ENCODE peak calls at places on chromosomes 2 and 18, in four cellular contexts. V is stomach, O is ovary, K is heart right ventricle. C is an unnamed sample.

GRCh38 chr2:42959148-42959992 is 167.0 kb upstream of the HAAO start:
- DNase-seq in V (no peak), K (no peak), O (peak), C (peak)

GRCh38 chr2:171726841-171727460 is 39.7 kb downstream of the DYNC1I2 start:
- DNase-seq in O (no peak), V (no peak), K (no peak), C (no peak)

GRCh38 chr2:9191044-9191481 is 15.5 kb upstream of the ASAP2 start:
- DNase-seq in O (peak), V (peak), K (peak), C (peak)

GRCh38 chr18:48312066-48312465 is 97.1 kb downstream of the ZBTB7C start:
- DNase-seq in O (no peak), K (no peak), V (no peak), C (no peak)

GRCh38 chr2:146123714-146124113 is 1603.8 kb upstream of the ZEB2 start:
- DNase-seq in V (no peak), O (no peak), K (no peak), C (no peak)

GRCh38 chr2:5661362-5661761 is 30.8 kb upstream of the SOX11 start:
- DNase-seq in V (no peak), K (no peak), O (no peak), C (no peak)

GRCh38 chr2:96397756-96398525 is 62.4 kb downstream of the NCAPH start:
- DNase-seq in O (no peak), K (no peak), V (no peak), C (no peak)

GRCh38 chr2:60271096-60271495 is 282.4 kb downstream of the BCL11A start:
- DNase-seq in O (no peak), V (no peak), K (no peak), C (no peak)

GRCh38 chr2:101793277-101793969 is 95.9 kb downstream of the MAP4K4 start:
- DNase-seq in O (peak), V (no peak), K (no peak), C (no peak)

GRCh38 chr18:56044239-56044638 is 456.2 kb upstream of the TCF4 start:
- DNase-seq in K (no peak), O (no peak), V (no peak), C (no peak)

GRCh38 chr18:73979742-73980141 is 167.9 kb downstream of the FBXO15 start:
- DNase-seq in V (no peak), O (no peak), K (no peak), C (no peak)

GRCh38 chr2:197028230-197028629 is 101.7 kb upstream of the PGAP1 start:
- DNase-seq in V (no peak), O (no peak), K (no peak), C (no peak)

GRCh38 chr18:48542513-48543181 is 3.8 kb downstream of the CTIF start:
- DNase-seq in K (no peak), V (no peak), O (no peak), C (no peak)

GRCh38 chr2:50196775-50197482 is 835.0 kb downstream of the NRXN1 start:
- DNase-seq in K (no peak), V (no peak), O (no peak), C (no peak)

GRCh38 chr2:220320326-220320725 is 692.9 kb downstream of the SLC4A3 start:
- DNase-seq in V (no peak), K (no peak), O (no peak), C (no peak)

GRCh38 chr2:234792566-234792965 is 159.3 kb upstream of the SH3BP4 start:
- DNase-seq in O (no peak), V (no peak), K (no peak), C (no peak)

GRCh38 chr2:200360364-200360763 is 53.9 kb downstream of the SPATS2L start:
- DNase-seq in O (no peak), K (no peak), V (no peak), C (no peak)

GRCh38 chr2:878245-878930 is 72.3 kb upstream of the SNTG2 start:
- DNase-seq in K (no peak), O (no peak), V (peak), C (peak)

GRCh38 chr18:62717059-62717849 is 1.9 kb downstream of the PHLPP1 start:
- DNase-seq in K (no peak), O (peak), V (peak), C (peak)

GRCh38 chr2:241822264-241822623 is 13.3 kb downstream of the NEU4 start:
- DNase-seq in K (no peak), O (no peak), V (no peak), C (peak)

GRCh38 chr18:59359576-59359952 is 499 bp upstream of the LMAN1 start:
- DNase-seq in V (no peak), O (no peak), K (no peak), C (no peak)
- H3K27ac ChIP-seq in V (peak), O (no peak), K (no peak), C (peak)

DNA sequence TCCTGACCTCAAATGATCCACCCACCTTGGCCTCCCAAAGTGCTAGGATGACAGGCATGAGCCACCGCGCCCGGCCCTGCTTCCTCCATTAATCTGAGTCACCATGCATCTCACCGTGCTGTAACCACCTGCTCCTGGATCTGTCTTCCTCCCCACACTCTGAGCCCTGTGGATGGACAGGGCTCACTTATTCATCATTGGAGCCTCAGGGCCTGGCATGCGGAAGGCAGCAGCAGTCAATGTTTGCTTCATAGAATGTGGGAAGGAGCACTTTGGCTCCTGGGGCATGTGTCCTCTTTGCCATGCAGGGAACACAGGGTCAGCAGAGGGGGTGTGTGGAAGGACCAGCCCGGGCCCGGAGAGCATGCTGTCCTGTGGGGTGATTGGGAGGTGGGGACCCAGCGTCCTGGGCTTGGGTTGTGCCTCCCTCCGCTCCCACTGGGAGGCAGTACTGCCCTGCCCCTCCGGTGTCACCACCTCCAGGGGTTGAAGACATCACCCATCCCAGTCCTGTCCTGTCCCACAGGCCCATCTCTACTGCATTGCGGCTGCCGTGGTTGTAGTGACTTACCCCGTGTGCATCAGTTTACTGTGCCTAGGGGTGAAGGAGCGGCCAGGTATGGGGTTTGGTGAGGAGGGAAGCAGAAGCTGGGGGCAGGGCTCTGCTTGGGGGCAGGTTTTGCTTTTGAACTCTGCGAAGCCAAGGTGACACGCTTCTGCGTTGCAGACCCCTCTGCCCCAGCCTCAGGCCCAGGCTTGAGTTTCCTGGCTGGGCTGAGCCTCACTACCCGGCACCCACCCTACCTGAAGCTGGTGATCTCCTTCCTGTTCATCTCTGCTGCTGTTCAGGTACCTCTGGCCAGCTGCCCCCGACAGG is 11.5 kb downstream of the MFSD2B start:
- DNase-seq in V (peak), K (no peak), O (no peak), C (no peak)
- TF ChIP-seq CTCF in V (no peak), K (no peak), O (no peak), C (no peak)

DNA sequence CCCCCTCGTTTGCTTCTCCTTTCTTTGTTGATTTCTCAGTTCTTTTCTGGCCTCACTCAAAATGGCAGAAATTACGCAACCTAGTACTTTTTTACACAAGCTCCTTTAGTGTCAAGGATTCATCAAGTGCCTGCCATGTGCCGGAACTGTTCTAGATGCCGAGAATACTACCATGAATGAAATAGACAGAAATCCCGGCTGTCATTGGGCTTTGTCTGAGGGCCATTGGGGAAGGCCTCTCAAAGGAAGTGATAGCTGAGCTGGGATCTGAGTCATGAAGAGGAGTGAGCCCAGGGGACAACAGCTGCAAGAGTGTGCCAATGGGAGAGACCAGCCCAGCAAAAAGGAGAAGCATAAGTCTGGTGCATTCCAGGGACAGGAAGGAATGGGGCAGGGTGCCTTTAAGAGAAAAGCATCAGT is 34.3 kb upstream of the PPP1CB start:
- DNase-seq in V (no peak), K (peak), O (no peak), C (peak)
- H3K27ac ChIP-seq in V (no peak), K (peak), O (no peak), C (peak)

GRCh38 chr18:10490401-10491289 is 35.2 kb upstream of the NAPG start:
- DNase-seq in K (no peak), O (no peak), V (no peak), C (no peak)
- TF ChIP-seq CTCF in K (peak), O (no peak), V (no peak), C (no peak)

GRCh38 chr2:109633284-109633961 is 19.3 kb downstream of the SOWAHC start:
- DNase-seq in O (no peak), K (no peak), V (no peak), C (peak)

GRCh38 chr2:109636290-109636675 is 22.1 kb downstream of the SOWAHC start:
- DNase-seq in V (no peak), K (no peak), O (no peak), C (no peak)

GRCh38 chr2:109635426-109636289 is 21.5 kb downstream of the SOWAHC start:
- DNase-seq in O (no peak), K (no peak), V (no peak), C (no peak)

GRCh38 chr2:109637749-109638570 is 23.8 kb downstream of the SOWAHC start:
- DNase-seq in V (no peak), K (no peak), O (no peak), C (no peak)

DNA sequence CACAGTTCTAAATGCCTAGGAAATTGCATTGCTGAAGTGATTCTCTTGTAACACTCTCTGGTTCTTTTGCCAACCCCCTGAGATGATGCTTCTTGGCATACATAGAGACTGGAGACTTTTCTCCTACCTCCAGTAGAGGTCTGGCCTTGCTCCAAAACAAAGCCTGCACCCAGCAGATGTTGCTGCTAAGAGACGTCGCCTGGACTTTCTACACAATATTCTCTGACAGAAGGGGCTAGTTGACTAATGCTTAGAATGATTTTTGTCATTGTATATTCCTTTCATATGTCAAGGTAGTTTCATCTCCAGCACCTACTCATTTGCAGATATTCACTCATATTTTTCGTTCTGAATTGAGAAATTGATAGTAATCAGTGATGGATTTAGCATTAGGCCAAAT is 24.6 kb downstream of the SOWAHC start:
- DNase-seq in K (no peak), V (no peak), O (no peak), C (no peak)
- H3K27ac ChIP-seq in K (no peak), V (no peak), O (no peak), C (no peak)

DNA sequence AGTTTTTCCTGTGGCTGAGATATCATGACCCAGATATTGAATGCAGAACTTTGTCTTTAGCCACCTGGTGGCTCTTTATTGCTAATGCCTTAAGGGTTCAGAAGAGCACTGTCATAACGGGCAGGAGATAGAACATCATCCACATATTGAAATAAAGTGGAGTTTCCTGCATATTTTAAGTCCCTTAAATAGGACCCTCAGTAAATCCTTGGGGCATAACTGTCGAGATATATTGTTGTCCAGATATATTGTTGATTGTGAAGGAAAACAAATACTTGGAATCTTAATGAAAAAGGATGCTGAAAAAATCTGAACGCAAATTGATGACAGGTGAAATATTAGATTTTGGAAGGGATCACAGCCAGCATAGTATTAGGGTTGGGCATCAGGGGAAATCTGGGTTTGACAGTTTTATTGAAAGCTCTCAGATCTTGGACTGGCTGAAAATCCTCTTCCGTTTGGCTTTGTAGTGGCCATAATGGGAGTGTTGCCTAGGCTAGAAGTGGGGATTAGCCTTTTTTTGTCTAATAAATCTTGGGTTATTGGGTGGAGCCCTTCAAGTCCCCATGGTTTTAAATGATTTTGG is 13.9 kb upstream of the ZDBF2 start:
- DNase-seq in O (no peak), V (no peak), K (no peak), C (no peak)
- TF ChIP-seq CTCF in O (no peak), V (no peak), K (peak), C (no peak)

GRCh38 chr2:160303527-160303926 is 103.5 kb upstream of the ITGB6 start:
- DNase-seq in V (no peak), O (no peak), K (no peak), C (no peak)
- H3K27ac ChIP-seq in V (no peak), O (no peak), K (peak), C (no peak)

GRCh38 chr2:106852103-106852502 is 33.9 kb downstream of the ST6GAL2 start:
- DNase-seq in V (no peak), O (no peak), K (no peak), C (no peak)

GRCh38 chr2:106851475-106851874 is 34.5 kb downstream of the ST6GAL2 start:
- DNase-seq in V (no peak), O (no peak), K (no peak), C (no peak)

GRCh38 chr2:106849253-106849652 is 36.7 kb downstream of the ST6GAL2 start:
- DNase-seq in V (no peak), O (no peak), K (no peak), C (no peak)

GRCh38 chr2:106847366-106847765 is 38.6 kb downstream of the ST6GAL2 start:
- DNase-seq in V (no peak), O (no peak), K (no peak), C (no peak)

GRCh38 chr2:106851055-106851454 is 34.9 kb downstream of the ST6GAL2 start:
- DNase-seq in O (no peak), K (no peak), V (no peak), C (no peak)
- TF ChIP-seq CTCF in O (no peak), K (no peak), V (no peak), C (no peak)